ENCODE peak calls at places on chromosomes 11 and 22, in eight cellular contexts. One of them, this sample, is unnamed. For H3K36me3, the result is how much of the 10 kb centered on the place peaks cover.

GRCh38 chr11:45967506-45967905 is 45.0 kb downstream of the LARGE2 start:
- DNase-seq in esophagus squamous epithelium: no peak
- DNase-seq in transverse colon: no peak
- DNase-seq in thoracic aorta: no peak
- DNase-seq in naive thymus-derived CD4-positive, alpha-beta T cell: no peak
- DNase-seq in neuronal stem cell: no peak
- DNase-seq in CD4-positive, CD25-positive, alpha-beta regulatory T cell: no peak
- DNase-seq in osteoblast: no peak
- DNase-seq in this sample: no peak

GRCh38 chr11:74592063-74592440 is 330 bp upstream of the POLD3 start:
- DNase-seq in esophagus squamous epithelium: no peak
- DNase-seq in transverse colon: no peak
- DNase-seq in thoracic aorta: no peak
- DNase-seq in naive thymus-derived CD4-positive, alpha-beta T cell: no peak
- DNase-seq in neuronal stem cell: no peak
- DNase-seq in CD4-positive, CD25-positive, alpha-beta regulatory T cell: no peak
- DNase-seq in osteoblast: no peak
- DNase-seq in this sample: peak

GRCh38 chr11:106727261-106727660 is 291.0 kb downstream of the GUCY1A2 start:
- DNase-seq in esophagus squamous epithelium: no peak
- DNase-seq in transverse colon: no peak
- DNase-seq in thoracic aorta: no peak
- DNase-seq in naive thymus-derived CD4-positive, alpha-beta T cell: no peak
- DNase-seq in neuronal stem cell: no peak
- DNase-seq in CD4-positive, CD25-positive, alpha-beta regulatory T cell: no peak
- DNase-seq in osteoblast: no peak
- DNase-seq in this sample: no peak

GRCh38 chr11:2484576-2485125 is 39.8 kb downstream of the KCNQ1 start:
- DNase-seq in esophagus squamous epithelium: no peak
- DNase-seq in transverse colon: no peak
- DNase-seq in thoracic aorta: no peak
- DNase-seq in naive thymus-derived CD4-positive, alpha-beta T cell: no peak
- DNase-seq in neuronal stem cell: no peak
- DNase-seq in CD4-positive, CD25-positive, alpha-beta regulatory T cell: no peak
- DNase-seq in osteoblast: no peak
- DNase-seq in this sample: no peak

GRCh38 chr11:65522640-65523322 is 2.1 kb upstream of the SCYL1 start:
- DNase-seq in esophagus squamous epithelium: no peak
- DNase-seq in transverse colon: no peak
- DNase-seq in thoracic aorta: no peak
- DNase-seq in naive thymus-derived CD4-positive, alpha-beta T cell: peak
- DNase-seq in neuronal stem cell: no peak
- DNase-seq in CD4-positive, CD25-positive, alpha-beta regulatory T cell: peak
- DNase-seq in osteoblast: no peak
- DNase-seq in this sample: no peak

GRCh38 chr11:13691296-13691899 is 22.9 kb downstream of the FAR1 start:
- DNase-seq in esophagus squamous epithelium: no peak
- DNase-seq in transverse colon: no peak
- DNase-seq in thoracic aorta: no peak
- DNase-seq in naive thymus-derived CD4-positive, alpha-beta T cell: no peak
- DNase-seq in neuronal stem cell: no peak
- DNase-seq in CD4-positive, CD25-positive, alpha-beta regulatory T cell: no peak
- DNase-seq in osteoblast: no peak
- DNase-seq in this sample: no peak

GRCh38 chr11:96265236-96265737 is 77.7 kb downstream of the MAML2 start:
- DNase-seq in esophagus squamous epithelium: no peak
- DNase-seq in transverse colon: no peak
- DNase-seq in thoracic aorta: no peak
- DNase-seq in naive thymus-derived CD4-positive, alpha-beta T cell: no peak
- DNase-seq in neuronal stem cell: no peak
- DNase-seq in CD4-positive, CD25-positive, alpha-beta regulatory T cell: no peak
- DNase-seq in osteoblast: no peak
- DNase-seq in this sample: no peak

GRCh38 chr11:14342906-14343305 is 16.1 kb downstream of the RRAS2 start:
- DNase-seq in esophagus squamous epithelium: no peak
- DNase-seq in transverse colon: no peak
- DNase-seq in thoracic aorta: no peak
- DNase-seq in naive thymus-derived CD4-positive, alpha-beta T cell: no peak
- DNase-seq in neuronal stem cell: no peak
- DNase-seq in CD4-positive, CD25-positive, alpha-beta regulatory T cell: no peak
- DNase-seq in osteoblast: no peak
- DNase-seq in this sample: no peak

GRCh38 chr11:46332568-46333128 is 14.6 kb upstream of the DGKZ start:
- DNase-seq in esophagus squamous epithelium: no peak
- DNase-seq in transverse colon: no peak
- DNase-seq in thoracic aorta: no peak
- DNase-seq in naive thymus-derived CD4-positive, alpha-beta T cell: peak
- DNase-seq in neuronal stem cell: no peak
- DNase-seq in CD4-positive, CD25-positive, alpha-beta regulatory T cell: peak
- DNase-seq in osteoblast: no peak
- DNase-seq in this sample: no peak

GRCh38 chr11:114230031-114230430 is 66.2 kb upstream of the NNMT start:
- DNase-seq in esophagus squamous epithelium: no peak
- DNase-seq in transverse colon: no peak
- DNase-seq in thoracic aorta: no peak
- DNase-seq in naive thymus-derived CD4-positive, alpha-beta T cell: no peak
- DNase-seq in neuronal stem cell: no peak
- DNase-seq in CD4-positive, CD25-positive, alpha-beta regulatory T cell: no peak
- DNase-seq in osteoblast: no peak
- DNase-seq in this sample: no peak

GRCh38 chr11:57597971-57598830 is 716 bp downstream of the SERPING1 start:
- DNase-seq in esophagus squamous epithelium: no peak
- DNase-seq in transverse colon: peak
- DNase-seq in thoracic aorta: peak
- DNase-seq in naive thymus-derived CD4-positive, alpha-beta T cell: no peak
- DNase-seq in neuronal stem cell: peak
- DNase-seq in CD4-positive, CD25-positive, alpha-beta regulatory T cell: no peak
- DNase-seq in osteoblast: peak
- DNase-seq in this sample: peak

GRCh38 chr11:57597461-57597892 is at the start of gene SERPING1:
- DNase-seq in esophagus squamous epithelium: no peak
- DNase-seq in transverse colon: peak
- DNase-seq in thoracic aorta: peak
- DNase-seq in naive thymus-derived CD4-positive, alpha-beta T cell: no peak
- DNase-seq in neuronal stem cell: no peak
- DNase-seq in CD4-positive, CD25-positive, alpha-beta regulatory T cell: no peak
- DNase-seq in osteoblast: peak
- DNase-seq in this sample: no peak

GRCh38 chr11:57599381-57599780 is 1.9 kb downstream of the SERPING1 start:
- DNase-seq in esophagus squamous epithelium: no peak
- DNase-seq in transverse colon: no peak
- DNase-seq in thoracic aorta: no peak
- DNase-seq in naive thymus-derived CD4-positive, alpha-beta T cell: no peak
- DNase-seq in neuronal stem cell: no peak
- DNase-seq in CD4-positive, CD25-positive, alpha-beta regulatory T cell: no peak
- DNase-seq in osteoblast: peak
- DNase-seq in this sample: no peak

GRCh38 chr11:57596266-57596885 is 1.1 kb upstream of the SERPING1 start:
- DNase-seq in esophagus squamous epithelium: no peak
- DNase-seq in transverse colon: no peak
- DNase-seq in thoracic aorta: no peak
- DNase-seq in naive thymus-derived CD4-positive, alpha-beta T cell: no peak
- DNase-seq in neuronal stem cell: no peak
- DNase-seq in CD4-positive, CD25-positive, alpha-beta regulatory T cell: no peak
- DNase-seq in osteoblast: no peak
- DNase-seq in this sample: no peak

GRCh38 chr11:57598831-57599155 is 1.3 kb downstream of the SERPING1 start:
- DNase-seq in esophagus squamous epithelium: no peak
- DNase-seq in transverse colon: no peak
- DNase-seq in thoracic aorta: no peak
- DNase-seq in naive thymus-derived CD4-positive, alpha-beta T cell: no peak
- DNase-seq in neuronal stem cell: no peak
- DNase-seq in CD4-positive, CD25-positive, alpha-beta regulatory T cell: no peak
- DNase-seq in osteoblast: peak
- DNase-seq in this sample: no peak
- H3K27ac ChIP-seq in esophagus squamous epithelium: peak
- H3K27ac ChIP-seq in transverse colon: peak
- H3K27ac ChIP-seq in thoracic aorta: peak
- H3K27ac ChIP-seq in naive thymus-derived CD4-positive, alpha-beta T cell: no peak
- H3K27ac ChIP-seq in neuronal stem cell: peak
- H3K27ac ChIP-seq in CD4-positive, CD25-positive, alpha-beta regulatory T cell: no peak
- H3K27ac ChIP-seq in osteoblast: peak
- H3K27ac ChIP-seq in this sample: no peak

GRCh38 chr11:108002476-108002875 is 6.2 kb upstream of the CUL5 start:
- DNase-seq in esophagus squamous epithelium: no peak
- DNase-seq in transverse colon: no peak
- DNase-seq in thoracic aorta: no peak
- DNase-seq in naive thymus-derived CD4-positive, alpha-beta T cell: no peak
- DNase-seq in neuronal stem cell: no peak
- DNase-seq in CD4-positive, CD25-positive, alpha-beta regulatory T cell: no peak
- DNase-seq in osteoblast: no peak
- DNase-seq in this sample: no peak
- H3K36me3 ChIP-seq in esophagus squamous epithelium: under half
- H3K36me3 ChIP-seq in transverse colon: under half
- H3K36me3 ChIP-seq in thoracic aorta: under half
- H3K36me3 ChIP-seq in naive thymus-derived CD4-positive, alpha-beta T cell: under half
- H3K36me3 ChIP-seq in neuronal stem cell: under half
- H3K36me3 ChIP-seq in CD4-positive, CD25-positive, alpha-beta regulatory T cell: under half
- H3K36me3 ChIP-seq in osteoblast: under half
- H3K36me3 ChIP-seq in this sample: under half

DNA sequence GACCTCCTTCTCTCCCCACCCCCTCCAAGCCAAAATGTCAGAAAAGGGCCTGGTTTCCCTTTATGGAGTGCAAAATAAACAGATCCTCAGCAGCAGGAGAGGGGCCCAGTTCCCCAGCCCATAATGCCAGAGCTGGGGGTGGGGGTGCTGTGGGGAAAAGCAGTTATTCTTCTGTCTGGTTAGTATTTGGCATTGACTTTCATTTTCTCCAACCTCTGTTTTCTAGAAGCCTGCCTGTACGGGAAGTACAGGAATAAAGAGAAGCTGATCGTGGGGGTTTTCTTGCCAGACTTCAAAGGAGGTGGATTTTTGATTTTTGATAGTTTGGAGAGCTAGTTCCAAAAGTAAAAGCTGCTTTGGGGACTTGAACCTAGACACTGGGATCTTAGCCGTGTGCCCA is 22.4 kb downstream of the FLI1 start:
- DNase-seq in esophagus squamous epithelium: no peak
- DNase-seq in transverse colon: no peak
- DNase-seq in thoracic aorta: no peak
- DNase-seq in naive thymus-derived CD4-positive, alpha-beta T cell: no peak
- DNase-seq in neuronal stem cell: no peak
- DNase-seq in CD4-positive, CD25-positive, alpha-beta regulatory T cell: no peak
- DNase-seq in osteoblast: no peak
- DNase-seq in this sample: no peak
- H3K27ac ChIP-seq in esophagus squamous epithelium: peak
- H3K27ac ChIP-seq in transverse colon: peak
- H3K27ac ChIP-seq in thoracic aorta: peak
- H3K27ac ChIP-seq in naive thymus-derived CD4-positive, alpha-beta T cell: peak
- H3K27ac ChIP-seq in neuronal stem cell: no peak
- H3K27ac ChIP-seq in CD4-positive, CD25-positive, alpha-beta regulatory T cell: peak
- H3K27ac ChIP-seq in osteoblast: peak
- H3K27ac ChIP-seq in this sample: no peak

DNA sequence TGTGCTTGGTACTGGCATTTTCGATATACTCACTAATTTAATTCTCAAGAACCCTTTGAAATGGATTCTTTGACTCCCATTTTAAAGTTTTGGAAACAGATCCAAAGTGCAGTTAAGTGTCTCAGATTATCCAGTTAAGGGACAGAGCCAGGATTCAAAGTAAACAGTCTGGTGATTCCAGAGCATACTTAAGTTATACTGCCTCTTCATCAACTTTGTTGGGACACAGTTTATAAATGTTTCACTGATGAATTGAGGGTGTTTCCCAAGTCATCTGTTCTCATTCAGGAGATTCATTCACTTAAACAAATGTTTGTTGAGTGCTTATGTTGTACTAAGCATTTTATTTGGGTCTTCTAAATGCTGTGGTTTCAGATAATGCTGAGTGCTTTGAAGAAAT is 17.1 kb downstream of the KDM2A start:
- DNase-seq in esophagus squamous epithelium: no peak
- DNase-seq in transverse colon: no peak
- DNase-seq in thoracic aorta: no peak
- DNase-seq in naive thymus-derived CD4-positive, alpha-beta T cell: no peak
- DNase-seq in neuronal stem cell: no peak
- DNase-seq in CD4-positive, CD25-positive, alpha-beta regulatory T cell: no peak
- DNase-seq in osteoblast: no peak
- DNase-seq in this sample: no peak
- H3K36me3 ChIP-seq in esophagus squamous epithelium: under half
- H3K36me3 ChIP-seq in transverse colon: under half
- H3K36me3 ChIP-seq in thoracic aorta: under half
- H3K36me3 ChIP-seq in naive thymus-derived CD4-positive, alpha-beta T cell: under half
- H3K36me3 ChIP-seq in neuronal stem cell: under half
- H3K36me3 ChIP-seq in CD4-positive, CD25-positive, alpha-beta regulatory T cell: half or more
- H3K36me3 ChIP-seq in osteoblast: half or more
- H3K36me3 ChIP-seq in this sample: half or more

GRCh38 chr22:39716534-39716933 is 146.0 kb downstream of the CACNA1I start:
- DNase-seq in esophagus squamous epithelium: no peak
- DNase-seq in transverse colon: no peak
- DNase-seq in thoracic aorta: no peak
- DNase-seq in naive thymus-derived CD4-positive, alpha-beta T cell: no peak
- DNase-seq in neuronal stem cell: no peak
- DNase-seq in CD4-positive, CD25-positive, alpha-beta regulatory T cell: no peak
- DNase-seq in osteoblast: no peak
- DNase-seq in this sample: no peak

GRCh38 chr22:39717099-39717498 is 146.5 kb downstream of the CACNA1I start:
- DNase-seq in esophagus squamous epithelium: no peak
- DNase-seq in transverse colon: no peak
- DNase-seq in thoracic aorta: no peak
- DNase-seq in naive thymus-derived CD4-positive, alpha-beta T cell: no peak
- DNase-seq in neuronal stem cell: no peak
- DNase-seq in CD4-positive, CD25-positive, alpha-beta regulatory T cell: no peak
- DNase-seq in osteoblast: peak
- DNase-seq in this sample: no peak

GRCh38 chr22:39719559-39720450 is 149.3 kb downstream of the CACNA1I start:
- DNase-seq in esophagus squamous epithelium: no peak
- DNase-seq in transverse colon: no peak
- DNase-seq in thoracic aorta: no peak
- DNase-seq in naive thymus-derived CD4-positive, alpha-beta T cell: no peak
- DNase-seq in neuronal stem cell: no peak
- DNase-seq in CD4-positive, CD25-positive, alpha-beta regulatory T cell: no peak
- DNase-seq in osteoblast: peak
- DNase-seq in this sample: no peak

GRCh38 chr22:39718206-39718605 is 147.7 kb downstream of the CACNA1I start:
- DNase-seq in esophagus squamous epithelium: no peak
- DNase-seq in transverse colon: peak
- DNase-seq in thoracic aorta: no peak
- DNase-seq in naive thymus-derived CD4-positive, alpha-beta T cell: no peak
- DNase-seq in neuronal stem cell: no peak
- DNase-seq in CD4-positive, CD25-positive, alpha-beta regulatory T cell: no peak
- DNase-seq in osteoblast: no peak
- DNase-seq in this sample: no peak

GRCh38 chr22:39718921-39719320 is 148.4 kb downstream of the CACNA1I start:
- DNase-seq in esophagus squamous epithelium: no peak
- DNase-seq in transverse colon: no peak
- DNase-seq in thoracic aorta: no peak
- DNase-seq in naive thymus-derived CD4-positive, alpha-beta T cell: no peak
- DNase-seq in neuronal stem cell: no peak
- DNase-seq in CD4-positive, CD25-positive, alpha-beta regulatory T cell: no peak
- DNase-seq in osteoblast: peak
- DNase-seq in this sample: no peak
- H3K27ac ChIP-seq in esophagus squamous epithelium: no peak
- H3K27ac ChIP-seq in transverse colon: no peak
- H3K27ac ChIP-seq in thoracic aorta: no peak
- H3K27ac ChIP-seq in naive thymus-derived CD4-positive, alpha-beta T cell: no peak
- H3K27ac ChIP-seq in neuronal stem cell: no peak
- H3K27ac ChIP-seq in CD4-positive, CD25-positive, alpha-beta regulatory T cell: no peak
- H3K27ac ChIP-seq in osteoblast: no peak
- H3K27ac ChIP-seq in this sample: no peak

DNA sequence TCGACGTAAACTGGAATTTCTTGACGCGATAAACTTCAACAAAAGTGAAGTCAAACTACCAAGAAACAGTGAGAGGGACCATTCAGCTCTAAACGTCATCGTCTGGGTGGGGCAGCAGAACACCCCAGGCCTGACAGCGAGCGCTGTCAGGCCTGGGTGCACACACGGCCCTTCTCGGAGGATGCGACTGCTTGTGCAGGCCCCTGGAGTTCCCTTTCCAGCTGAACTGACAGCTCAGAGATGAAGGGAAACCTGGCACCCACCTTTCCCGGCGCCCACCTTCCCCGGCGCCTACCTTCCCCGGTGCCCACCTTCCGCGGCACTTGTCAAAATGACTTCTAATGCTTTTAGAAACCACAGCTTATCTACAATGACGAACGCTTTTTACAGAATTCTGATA is 47.9 kb downstream of the CERK start:
- DNase-seq in esophagus squamous epithelium: no peak
- DNase-seq in transverse colon: no peak
- DNase-seq in thoracic aorta: no peak
- DNase-seq in naive thymus-derived CD4-positive, alpha-beta T cell: no peak
- DNase-seq in neuronal stem cell: no peak
- DNase-seq in CD4-positive, CD25-positive, alpha-beta regulatory T cell: no peak
- DNase-seq in osteoblast: peak
- DNase-seq in this sample: no peak
- H3K36me3 ChIP-seq in esophagus squamous epithelium: under half
- H3K36me3 ChIP-seq in transverse colon: under half
- H3K36me3 ChIP-seq in thoracic aorta: under half
- H3K36me3 ChIP-seq in naive thymus-derived CD4-positive, alpha-beta T cell: under half
- H3K36me3 ChIP-seq in neuronal stem cell: half or more
- H3K36me3 ChIP-seq in CD4-positive, CD25-positive, alpha-beta regulatory T cell: half or more
- H3K36me3 ChIP-seq in osteoblast: under half
- H3K36me3 ChIP-seq in this sample: half or more

This sample was measured in WERI-Rb-1.